ENCODE peak calls at places on chromosomes 2 and 18, in four cellular contexts. A is lower lobe of right lung, K is T1000, X is NCI-H1417. E is an unnamed sample.

GRCh38 chr2:56168163-56168562 is 15.6 kb upstream of the CCDC85A start:
- DNase-seq in X (peak; percentile 82), A (no peak), K (no peak), E (no peak)

GRCh38 chr2:173171924-173172643 is 96.4 kb downstream of the MAP3K20 start:
- DNase-seq in K (no peak), X (no peak), A (no peak), E (no peak)

GRCh38 chr2:238942941-238943715 is 95.2 kb downstream of the TWIST2 start:
- DNase-seq in K (no peak), A (no peak), X (no peak), E (no peak)

GRCh38 chr2:157327200-157327599 is 1.6 kb upstream of the ERMN start:
- DNase-seq in A (no peak), K (no peak), X (no peak), E (no peak)

GRCh38 chr2:104872034-104872865 is 18.3 kb downstream of the POU3F3 start:
- DNase-seq in K (no peak), X (peak; percentile 55), A (no peak), E (no peak)

GRCh38 chr18:74115046-74115445 is 32.6 kb downstream of the FBXO15 start:
- DNase-seq in A (no peak), X (no peak), K (no peak), E (no peak)

GRCh38 chr2:9753276-9753600 is 90.0 kb upstream of the TAF1B start:
- DNase-seq in X (no peak), A (no peak), K (peak; percentile 45), E (no peak)

GRCh38 chr2:184923751-184924150 is 325.4 kb downstream of the ZNF804A start:
- DNase-seq in K (no peak), A (no peak), X (no peak), E (no peak)

GRCh38 chr2:98164256-98164655 is 77.3 kb downstream of the VWA3B start:
- DNase-seq in K (no peak), X (no peak), A (no peak), E (no peak)

GRCh38 chr2:189798312-189799029 is 14.2 kb downstream of the PMS1 start:
- DNase-seq in A (no peak), X (peak; percentile 52), K (no peak), E (peak; percentile 46)

GRCh38 chr2:65630643-65631042 is 198.2 kb upstream of the SPRED2 start:
- DNase-seq in X (no peak), K (no peak), A (no peak), E (no peak)

GRCh38 chr2:84807063-84807485 is 73.8 kb downstream of the TRABD2A start:
- DNase-seq in K (peak; percentile 77), A (peak; percentile 52), X (no peak), E (no peak)

GRCh38 chr18:77101410-77102245 is 31.0 kb downstream of the MBP start:
- DNase-seq in X (no peak), A (peak; percentile 88), K (peak; percentile 72), E (peak; percentile 57)

GRCh38 chr2:25664531-25665307 is 8.7 kb downstream of the DTNB start:
- DNase-seq in A (peak; percentile 57), X (peak; percentile 45), K (no peak), E (peak; percentile 22)

GRCh38 chr18:76844742-76845477 is 22.6 kb downstream of the ZNF236 start:
- DNase-seq in K (no peak), A (no peak), X (no peak), E (no peak)

GRCh38 chr2:4653989-4654388 is 950.6 kb downstream of the DCDC2C start:
- DNase-seq in A (no peak), K (no peak), X (peak; percentile 46), E (no peak)

GRCh38 chr2:43486604-43487003 is 109.2 kb downstream of the THADA start:
- DNase-seq in X (no peak), A (no peak), K (no peak), E (no peak)

GRCh38 chr2:202237787-202238233 is 587 bp downstream of the SUMO1 start:
- DNase-seq in X (peak; percentile 72), A (peak; percentile 47), K (no peak), E (peak; percentile 46)

GRCh38 chr2:66428986-66429612 is 5.8 kb upstream of the MEIS1 start:
- DNase-seq in X (peak; percentile 88), K (no peak), A (no peak), E (no peak)

E was measured in germinal center.